ENCODE peak calls at places on chromosomes 12 and 14, in nine cellular contexts. R, G, L, X, D, J, S, P and T are unnamed samples.

GRCh38 chr14:103545219-103545914 is 16.4 kb downstream of the TRMT61A start:
- DNase-seq in S (no peak), J (no peak), R (no peak), G (no peak), P (no peak), X (no peak), D (no peak), L (no peak), T (no peak)

GRCh38 chr12:110266980-110267620 is 13.9 kb upstream of the ATP2A2 start:
- DNase-seq in P (peak), R (peak), D (peak), S (no peak), L (peak), X (peak), J (no peak), G (no peak), T (no peak)

GRCh38 chr12:104653730-104654328 is 197.1 kb downstream of the CHST11 start:
- DNase-seq in L (no peak), J (peak), X (no peak), D (no peak), P (no peak), R (no peak), S (no peak), G (no peak), T (no peak)

GRCh38 chr12:51329742-51330141 is 5.8 kb upstream of the BIN2 start:
- DNase-seq in X (no peak), S (no peak), L (no peak), G (no peak), P (no peak), D (no peak), R (no peak), J (no peak), T (no peak)

GRCh38 chr12:110741371-110741770 is 1.3 kb downstream of the PPP1CC start:
- DNase-seq in L (no peak), G (no peak), D (no peak), J (no peak), X (no peak), S (no peak), P (peak), R (no peak), T (no peak)

GRCh38 chr12:69570545-69571399 is 14.5 kb upstream of the CCT2 start:
- DNase-seq in P (peak), R (no peak), L (peak), S (peak), G (no peak), J (peak), X (peak), D (peak), T (peak)

GRCh38 chr14:94823556-94824341 is 53.8 kb upstream of the GSC start:
- DNase-seq in D (no peak), S (no peak), J (no peak), R (no peak), X (no peak), G (no peak), L (no peak), P (peak), T (no peak)

GRCh38 chr12:118544569-118544968 is 168.2 kb downstream of the SUDS3 start:
- DNase-seq in R (peak), S (no peak), G (no peak), P (peak), L (peak), J (no peak), D (no peak), X (no peak), T (peak)

GRCh38 chr14:23047042-23047634 is 5.1 kb downstream of the PSMB11 start:
- DNase-seq in P (no peak), J (no peak), R (no peak), D (no peak), G (no peak), L (no peak), S (no peak), X (no peak), T (no peak)

GRCh38 chr12:108637222-108637621 is 3.5 kb upstream of the SELPLG start:
- DNase-seq in L (no peak), P (no peak), G (no peak), J (no peak), S (no peak), X (no peak), D (no peak), R (no peak), T (no peak)

GRCh38 chr14:52950410-52950897 is 396 bp downstream of the FERMT2 start:
- DNase-seq in P (peak), L (peak), X (no peak), R (no peak), D (peak), S (peak), J (peak), G (no peak), T (peak)

GRCh38 chr12:71499834-71500233 is 60.2 kb downstream of the LGR5 start:
- DNase-seq in J (no peak), X (no peak), S (no peak), G (no peak), R (no peak), L (no peak), P (no peak), D (no peak), T (no peak)

GRCh38 chr14:95349241-95349640 is 29.5 kb upstream of the CLMN start:
- DNase-seq in R (no peak), G (no peak), S (no peak), J (no peak), P (no peak), D (no peak), X (no peak), L (no peak), T (no peak)

GRCh38 chr12:124554429-124555029 is 12.9 kb downstream of the NCOR2 start:
- DNase-seq in D (no peak), X (no peak), L (no peak), P (no peak), S (no peak), R (no peak), G (no peak), J (no peak), T (no peak)

GRCh38 chr12:54688309-54689033 is 40.3 kb upstream of the DCD start:
- DNase-seq in L (no peak), D (no peak), X (no peak), R (no peak), P (no peak), S (no peak), J (no peak), G (no peak), T (no peak)

GRCh38 chr12:112515868-112516267 is 97.1 kb downstream of the PTPN11 start:
- DNase-seq in J (no peak), R (no peak), X (no peak), D (no peak), L (no peak), S (no peak), P (no peak), G (no peak), T (no peak)

GRCh38 chr14:25349269-25349668 is 299.3 kb upstream of the STXBP6 start:
- DNase-seq in G (no peak), X (no peak), J (no peak), R (no peak), P (peak), D (no peak), L (no peak), S (no peak), T (no peak)

GRCh38 chr14:72549026-72549425 is 344.9 kb downstream of the DPF3 start:
- DNase-seq in S (no peak), X (no peak), J (no peak), R (no peak), G (no peak), D (no peak), P (no peak), L (no peak), T (no peak)

GRCh38 chr14:104888489-104889373 is 23.7 kb downstream of the CEP170B start:
- DNase-seq in P (no peak), G (no peak), L (no peak), R (no peak), X (no peak), D (no peak), S (no peak), J (no peak), T (no peak)

GRCh38 chr14:81402123-81402495 is 2.0 kb upstream of the STON2 start:
- DNase-seq in G (no peak), L (peak), P (peak), R (no peak), J (no peak), X (no peak), D (peak), S (no peak), T (no peak)

GRCh38 chr14:23910081-23910875 is 43.3 kb upstream of the DHRS4 start:
- DNase-seq in D (peak), R (no peak), S (peak), X (peak), L (peak), J (peak), P (peak), G (peak), T (peak)

GRCh38 chr14:65840786-65841185 is 428.3 kb downstream of the FUT8 start:
- DNase-seq in P (no peak), J (no peak), G (no peak), S (no peak), X (no peak), D (no peak), L (peak), R (no peak), T (no peak)

GRCh38 chr14:67395086-67395875 is 16.7 kb downstream of the PLEK2 start:
- DNase-seq in D (no peak), X (no peak), P (no peak), L (no peak), R (peak), S (no peak), G (no peak), J (no peak), T (no peak)
- TF ChIP-seq CTCF in D (no peak), X (no peak), P (no peak), L (no peak), R (no peak), S (no peak), G (no peak), J (no peak), T (no peak)

GRCh38 chr14:36028218-36028617 is 148.3 kb downstream of the PTCSC3 start:
- DNase-seq in R (no peak), P (no peak), D (no peak), J (no peak), X (no peak), S (no peak), L (no peak), G (no peak), T (no peak)
- TF ChIP-seq CTCF in R (peak), P (no peak), D (no peak), J (no peak), X (no peak), S (no peak), L (no peak), G (no peak), T (no peak)

GRCh38 chr14:90567991-90568390 is 171.2 kb downstream of the CALM1 start:
- DNase-seq in S (no peak), X (no peak), D (no peak), R (no peak), L (no peak), J (no peak), P (no peak), G (no peak), T (no peak)

GRCh38 chr14:90567191-90567590 is 170.4 kb downstream of the CALM1 start:
- DNase-seq in S (no peak), P (no peak), G (no peak), J (no peak), L (no peak), D (no peak), X (no peak), R (no peak), T (no peak)

GRCh38 chr14:90564496-90564895 is 167.7 kb downstream of the CALM1 start:
- DNase-seq in P (no peak), R (no peak), G (no peak), L (no peak), X (no peak), S (no peak), J (no peak), D (no peak), T (no peak)

GRCh38 chr14:90568405-90568804 is 171.6 kb downstream of the CALM1 start:
- DNase-seq in P (no peak), G (no peak), J (no peak), D (no peak), R (no peak), S (no peak), X (no peak), L (no peak), T (no peak)

GRCh38 chr14:90566481-90566880 is 169.7 kb downstream of the CALM1 start:
- DNase-seq in D (no peak), L (no peak), X (no peak), S (no peak), R (no peak), G (no peak), J (no peak), P (no peak), T (no peak)
- TF ChIP-seq CTCF in D (no peak), L (no peak), X (no peak), S (no peak), R (no peak), G (no peak), J (no peak), P (no peak), T (no peak)

GRCh38 chr12:119802472-119802871 is 74.6 kb downstream of the CIT start:
- DNase-seq in L (peak), X (peak), D (peak), G (no peak), S (no peak), P (no peak), R (no peak), J (no peak), T (no peak)

GRCh38 chr12:119807380-119807779 is 69.7 kb downstream of the CIT start:
- DNase-seq in G (no peak), P (no peak), D (no peak), X (no peak), J (no peak), R (no peak), L (no peak), S (no peak), T (no peak)

GRCh38 chr12:119808441-119808840 is 68.7 kb downstream of the CIT start:
- DNase-seq in L (peak), J (no peak), D (no peak), G (no peak), X (no peak), S (no peak), R (no peak), P (peak), T (peak)

GRCh38 chr12:119804011-119804641 is 73.0 kb downstream of the CIT start:
- DNase-seq in P (peak), D (peak), G (no peak), R (peak), S (peak), X (peak), J (peak), L (peak), T (peak)

DNA sequence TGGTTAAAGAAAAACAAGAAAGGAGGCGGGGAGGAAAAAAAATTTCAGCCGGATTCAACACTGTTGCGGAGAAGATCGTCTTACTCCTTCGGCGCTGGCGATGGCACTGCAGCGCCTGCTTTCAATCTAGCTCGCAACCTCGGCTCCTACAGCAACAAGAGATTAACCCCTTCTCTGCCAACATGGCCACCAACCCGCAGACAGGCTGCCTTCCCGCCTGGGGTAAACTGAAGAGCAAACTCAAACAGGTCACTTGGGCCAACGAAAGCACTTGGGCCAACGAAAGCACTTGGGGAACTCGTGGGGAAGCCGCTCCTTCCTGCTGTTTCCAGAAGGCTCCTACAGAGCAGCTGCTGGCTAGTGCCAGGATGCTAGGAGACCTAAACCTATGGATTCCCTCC is 73.7 kb downstream of the CIT start:
- DNase-seq in D (peak), X (peak), R (no peak), S (no peak), L (peak), P (peak), G (no peak), J (peak), T (no peak)
- TF ChIP-seq CTCF in D (no peak), X (no peak), R (peak), S (no peak), L (no peak), P (no peak), G (no peak), J (no peak), T (no peak)

GRCh38 chr12:106170285-106170684 is 31.5 kb upstream of the NUAK1 start:
- DNase-seq in R (no peak), L (peak), J (no peak), X (no peak), G (no peak), D (peak), P (peak), S (no peak), T (no peak)

GRCh38 chr12:106174876-106175275 is 36.1 kb upstream of the NUAK1 start:
- DNase-seq in L (no peak), S (no peak), R (no peak), J (no peak), P (no peak), X (no peak), G (no peak), D (no peak), T (no peak)

GRCh38 chr12:106173442-106173841 is 34.7 kb upstream of the NUAK1 start:
- DNase-seq in S (no peak), D (no peak), L (no peak), G (no peak), P (no peak), X (no peak), J (no peak), R (no peak), T (no peak)

DNA sequence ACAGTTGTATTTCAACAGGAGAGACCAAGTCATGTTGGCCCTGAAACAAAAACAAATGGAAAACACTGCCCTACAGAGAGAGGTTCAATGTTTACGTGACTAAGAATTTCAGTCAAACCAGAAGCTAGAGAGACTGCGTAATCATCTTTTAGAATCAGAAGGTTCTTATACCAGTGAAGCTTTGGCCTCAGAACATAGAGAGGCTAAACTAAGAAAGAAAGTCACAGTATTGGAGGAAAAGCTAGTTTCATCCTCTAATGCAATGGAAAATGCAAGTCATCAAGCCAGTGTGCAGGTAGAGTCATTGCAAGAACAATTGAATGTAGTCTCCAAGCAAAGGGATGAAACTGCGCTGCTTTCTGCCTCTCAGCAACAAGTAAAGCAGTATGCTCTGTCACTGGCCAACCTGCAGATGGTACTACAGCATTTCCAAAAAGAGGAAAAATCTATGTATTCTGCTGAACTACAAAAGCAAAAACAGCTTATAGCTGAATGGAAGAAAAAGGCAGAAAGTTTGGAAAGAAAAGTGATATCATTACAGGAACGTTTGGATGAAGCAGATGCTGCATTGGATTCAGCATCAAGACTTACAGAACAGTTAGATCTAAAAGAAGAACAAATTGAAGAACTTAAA is 32.5 kb upstream of the NUAK1 start:
- DNase-seq in L (no peak), S (no peak), R (no peak), D (no peak), P (no peak), J (no peak), G (no peak), X (no peak), T (no peak)
- TF ChIP-seq CTCF in L (peak), S (no peak), R (peak), D (no peak), P (no peak), J (no peak), G (no peak), X (peak), T (no peak)